ENCODE peak calls at places on chromosomes 12 and 14, in six cellular contexts. I is IMR-90, U is lower leg skin, V is stomach, O is thyroid gland, B is ovary. P is an unnamed sample.
A peak's percentile ranks its signal among the peaks of the same experiment; 100 is the strongest.

GRCh38 chr14:60777856-60778578 is 43.5 kb downstream of the MNAT1 start:
- DNase-seq in B (no peak), O (peak; percentile 11), I (peak; percentile 94), U (no peak), V (no peak), P (no peak)

GRCh38 chr12:232731-233614 is 19.0 kb upstream of the SLC6A12 start:
- DNase-seq in O (peak; percentile 67), V (peak; percentile 17), U (peak; percentile 59), B (no peak), I (no peak), P (no peak)

GRCh38 chr12:29591140-29592020 is 93.9 kb upstream of the OVCH1 start:
- DNase-seq in O (peak; percentile 40), V (no peak), I (peak; percentile 24), U (no peak), B (peak; percentile 28), P (no peak)

GRCh38 chr12:26636710-26637328 is 196.2 kb downstream of the ITPR2 start:
- DNase-seq in O (no peak), V (no peak), B (no peak), U (no peak), I (peak; percentile 74), P (no peak)

GRCh38 chr12:74985293-74985985 is 224.2 kb downstream of the KCNC2 start:
- DNase-seq in B (no peak), V (no peak), O (no peak), U (peak; percentile 53), I (no peak), P (no peak)

GRCh38 chr12:108634225-108634795 is 616 bp upstream of the SELPLG start:
- DNase-seq in I (no peak), B (no peak), O (no peak), V (peak; percentile 34), U (peak; percentile 88), P (no peak)

GRCh38 chr12:98847242-98847641 is 202.2 kb downstream of the APAF1 start:
- DNase-seq in B (no peak), V (no peak), O (no peak), U (no peak), I (no peak), P (no peak)

GRCh38 chr12:19915392-19916192 is 452.7 kb upstream of the PDE3A start:
- DNase-seq in U (no peak), O (no peak), I (peak; percentile 44), B (no peak), V (no peak), P (no peak)

GRCh38 chr14:20848316-20848954 is 42.8 kb upstream of the RNASE3 start:
- DNase-seq in V (no peak), O (no peak), B (no peak), I (peak; percentile 19), U (no peak), P (no peak)

GRCh38 chr14:51328089-51328941 is 88.3 kb downstream of the TMX1 start:
- DNase-seq in O (peak; percentile 32), B (peak; percentile 28), I (peak; percentile 82), V (no peak), U (no peak), P (no peak)

GRCh38 chr12:79521576-79521975 is 169.2 kb downstream of the PAWR start:
- DNase-seq in O (no peak), U (no peak), B (no peak), V (no peak), I (no peak), P (no peak)

GRCh38 chr12:14567311-14568195 is at the start of gene PLBD1:
- DNase-seq in B (peak; percentile 48), O (peak; percentile 89), I (no peak), V (peak; percentile 77), U (peak; percentile 91), P (peak; percentile 37)

GRCh38 chr12:29971431-29971830 is 187.7 kb upstream of the TMTC1 start:
- DNase-seq in V (no peak), I (no peak), O (no peak), U (no peak), B (no peak), P (no peak)

GRCh38 chr12:9759680-9760592 is 765 bp downstream of the CD69 start:
- DNase-seq in U (no peak), O (no peak), B (no peak), V (no peak), I (no peak), P (no peak)

GRCh38 chr12:19130224-19131019 is 889 bp downstream of the PLEKHA5 start:
- DNase-seq in O (peak; percentile 42), V (peak; percentile 34), B (peak; percentile 52), I (no peak), U (peak; percentile 89), P (peak; percentile 35)

GRCh38 chr12:10235761-10236631 is 23.3 kb downstream of the GABARAPL1 start:
- DNase-seq in V (peak; percentile 31), O (peak; percentile 35), U (no peak), B (peak; percentile 22), I (peak; percentile 44), P (no peak)

GRCh38 chr12:62684586-62685295 is 218.1 kb downstream of the MON2 start:
- DNase-seq in I (no peak), B (peak; percentile 69), V (no peak), U (peak; percentile 96), O (peak; percentile 34), P (no peak)

GRCh38 chr12:106690569-106690968 is 83.9 kb upstream of the RIC8B start:
- DNase-seq in V (no peak), B (no peak), O (no peak), U (peak; percentile 67), I (no peak), P (no peak)

GRCh38 chr12:57739387-57739786 is 845 bp upstream of the AGAP2 start:
- DNase-seq in U (no peak), I (no peak), O (no peak), V (no peak), B (no peak), P (no peak)

GRCh38 chr12:3161861-3162260 is 84.7 kb downstream of the TSPAN9 start:
- DNase-seq in I (no peak), O (no peak), U (no peak), V (no peak), B (no peak), P (no peak)

GRCh38 chr12:57212701-57213067 is 3.9 kb upstream of the NXPH4 start:
- DNase-seq in V (no peak), O (no peak), I (no peak), U (no peak), B (peak; percentile 53), P (no peak)

GRCh38 chr12:62817556-62818271 is 117.2 kb downstream of the PPM1H start:
- DNase-seq in U (no peak), V (no peak), B (no peak), O (no peak), I (peak; percentile 61), P (no peak)

GRCh38 chr12:126668961-126669360 is 1598.0 kb upstream of the TMEM132C start:
- DNase-seq in I (no peak), O (no peak), B (no peak), V (no peak), U (no peak), P (no peak)

GRCh38 chr14:22598896-22599244 is 770 bp downstream of the ABHD4 start:
- DNase-seq in V (peak; percentile 64), I (peak; percentile 71), B (no peak), O (peak; percentile 71), U (no peak), P (peak; percentile 67)

GRCh38 chr14:50775357-50775756 is 55.6 kb downstream of the NIN start:
- DNase-seq in O (no peak), U (no peak), B (no peak), V (no peak), I (peak; percentile 93), P (no peak)

GRCh38 chr14:101005447-101005846 is 101.9 kb upstream of the RTL1 start:
- DNase-seq in U (peak; percentile 85), V (no peak), B (no peak), O (no peak), I (no peak), P (no peak)

GRCh38 chr12:68487721-68488309 is 122.9 kb upstream of the RAP1B start:
- DNase-seq in B (no peak), V (no peak), O (no peak), U (no peak), I (no peak), P (no peak)

DNA sequence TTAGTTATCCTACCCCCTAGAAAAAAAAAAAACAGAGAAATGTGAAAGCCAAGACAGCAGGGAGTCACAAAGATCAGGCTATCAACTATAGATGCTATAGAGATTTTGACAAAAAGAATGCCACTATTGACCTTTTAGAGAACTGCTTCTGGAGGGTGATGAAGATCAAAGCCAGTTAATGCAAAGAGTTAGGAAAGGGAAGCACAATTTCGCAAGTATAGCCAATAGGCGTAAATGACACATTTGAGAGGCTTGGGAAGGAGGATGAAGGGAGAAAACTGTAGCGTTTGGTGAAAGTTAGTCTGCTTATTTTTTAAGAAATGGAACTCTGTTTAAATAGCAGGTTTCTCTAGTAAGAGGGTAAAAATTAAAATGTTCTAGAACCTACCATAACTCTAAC is 190.7 kb downstream of the DUSP6 start:
- DNase-seq in O (no peak), U (no peak), V (no peak), B (no peak), I (no peak), P (no peak)
- TF ChIP-seq POLR2A in O (no peak), U (no peak), V (no peak), B (no peak), I (no peak), P (no peak)

GRCh38 chr14:91158091-91158790 is 44.4 kb downstream of the DGLUCY start:
- DNase-seq in I (no peak), O (peak; percentile 88), U (no peak), B (no peak), V (peak; percentile 81), P (peak; percentile 87)
- TF ChIP-seq POLR2A in I (no peak), O (no peak), U (no peak), B (no peak), V (no peak), P (no peak)

DNA sequence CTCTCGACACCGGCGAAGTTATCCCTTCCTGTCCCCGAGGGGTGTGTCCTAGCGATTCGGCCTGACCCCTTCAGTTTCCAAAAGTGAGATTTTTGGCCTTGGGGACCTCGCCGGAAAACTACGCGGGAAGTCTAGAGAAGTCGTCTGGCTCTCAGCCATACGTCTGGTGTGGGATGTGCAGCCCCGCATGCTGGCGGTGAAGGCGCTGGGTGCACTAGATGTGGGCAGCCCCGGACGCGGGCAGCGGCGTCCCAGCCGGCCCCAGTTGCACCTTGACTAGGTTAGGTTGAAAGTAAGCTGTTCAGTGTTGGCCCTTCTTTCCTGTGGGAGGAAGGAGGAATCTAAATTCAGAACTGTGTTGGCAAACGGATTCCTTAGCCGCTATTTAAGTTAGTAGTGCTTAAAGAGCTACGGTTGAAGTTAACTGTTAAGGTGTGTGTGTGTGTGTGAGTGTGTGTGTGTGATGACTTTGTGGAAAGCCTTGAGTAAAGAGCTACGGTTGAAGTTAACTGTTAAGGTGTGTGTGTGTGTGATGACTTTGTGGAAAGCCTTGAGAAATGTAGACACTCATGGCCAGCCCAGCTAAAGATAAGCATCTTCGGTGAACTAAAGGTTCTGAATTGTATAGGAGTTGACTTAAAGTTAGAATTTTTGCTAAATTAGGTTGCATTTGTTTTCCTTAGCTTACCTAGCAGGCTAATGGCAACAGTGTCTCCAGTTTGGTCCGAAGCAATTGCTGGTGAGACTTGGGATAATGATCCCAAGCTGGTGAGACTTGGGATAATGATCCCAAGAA is 1.2 kb downstream of the KTN1 start:
- DNase-seq in U (no peak), V (peak; percentile 42), O (peak; percentile 42), I (no peak), B (peak; percentile 64), P (peak; percentile 22)
- TF ChIP-seq POLR2A in U (no peak), V (no peak), O (no peak), I (no peak), B (no peak), P (no peak)

DNA sequence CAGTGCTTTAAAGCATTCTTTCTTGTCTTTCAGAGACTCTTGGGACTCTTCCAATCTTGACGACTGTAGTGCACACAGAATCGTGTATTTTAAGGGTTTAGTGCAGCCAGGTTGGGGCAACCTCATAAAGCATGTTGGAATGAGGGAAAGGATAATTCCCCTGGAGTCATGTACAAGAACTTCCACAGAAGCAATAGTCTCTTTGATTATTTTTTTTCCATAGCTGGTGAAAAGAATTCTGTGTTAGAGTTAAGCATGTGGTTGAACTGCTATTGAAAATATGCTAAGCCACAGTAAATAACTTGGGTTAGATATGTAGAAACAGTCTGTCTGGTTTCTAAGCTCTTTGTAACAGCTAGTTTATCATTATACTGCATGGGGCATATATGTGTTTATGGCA is 246.8 kb upstream of the DAAM1 start:
- DNase-seq in V (no peak), O (no peak), B (no peak), U (no peak), I (peak; percentile 64), P (no peak)
- TF ChIP-seq POLR2A in V (no peak), O (no peak), B (no peak), U (no peak), I (no peak), P (no peak)